ENCODE peak calls at places on chromosomes 12 and 14, in ten cellular contexts. One of them, this sample, is unnamed.

GRCh38 chr12:70919597-70920035 is 922 bp downstream of the PTPRR start:
- DNase-seq in endodermal cell: peak; percentile 86
- DNase-seq in colonic mucosa: no peak
- DNase-seq in kidney: no peak
- DNase-seq in ovary: no peak
- DNase-seq in A549: no peak
- DNase-seq in GM23248: peak; percentile 42
- DNase-seq in tibial nerve: no peak
- DNase-seq in PC-9: no peak
- DNase-seq in Peyer's patch: no peak
- DNase-seq in this sample: no peak

GRCh38 chr12:125187780-125188741 is 122.8 kb downstream of the AACS start:
- DNase-seq in tibial nerve: no peak
- DNase-seq in GM23248: no peak
- DNase-seq in A549: no peak
- DNase-seq in endodermal cell: peak; percentile 90
- DNase-seq in ovary: no peak
- DNase-seq in Peyer's patch: no peak
- DNase-seq in kidney: no peak
- DNase-seq in colonic mucosa: no peak
- DNase-seq in PC-9: no peak
- DNase-seq in this sample: no peak

GRCh38 chr14:33848706-33849454 is 102.0 kb downstream of the EGLN3 start:
- DNase-seq in PC-9: peak; percentile 77
- DNase-seq in GM23248: peak; percentile 69
- DNase-seq in colonic mucosa: peak; percentile 78
- DNase-seq in ovary: no peak
- DNase-seq in Peyer's patch: peak; percentile 69
- DNase-seq in endodermal cell: peak; percentile 97
- DNase-seq in A549: peak; percentile 51
- DNase-seq in kidney: peak; percentile 65
- DNase-seq in tibial nerve: no peak
- DNase-seq in this sample: no peak

GRCh38 chr14:84877061-84877460 is 652.9 kb upstream of the FLRT2 start:
- DNase-seq in A549: no peak
- DNase-seq in ovary: no peak
- DNase-seq in kidney: no peak
- DNase-seq in colonic mucosa: no peak
- DNase-seq in PC-9: no peak
- DNase-seq in Peyer's patch: no peak
- DNase-seq in endodermal cell: no peak
- DNase-seq in GM23248: no peak
- DNase-seq in tibial nerve: no peak
- DNase-seq in this sample: no peak

GRCh38 chr12:67358686-67359374 is 89.7 kb downstream of the CAND1 start:
- DNase-seq in endodermal cell: no peak
- DNase-seq in GM23248: peak; percentile 93
- DNase-seq in ovary: no peak
- DNase-seq in A549: no peak
- DNase-seq in tibial nerve: no peak
- DNase-seq in kidney: no peak
- DNase-seq in Peyer's patch: no peak
- DNase-seq in colonic mucosa: no peak
- DNase-seq in PC-9: no peak
- DNase-seq in this sample: no peak

GRCh38 chr14:60652674-60653387 is 3.6 kb upstream of the SIX1 start:
- DNase-seq in A549: no peak
- DNase-seq in endodermal cell: no peak
- DNase-seq in kidney: peak; percentile 61
- DNase-seq in Peyer's patch: no peak
- DNase-seq in PC-9: no peak
- DNase-seq in GM23248: no peak
- DNase-seq in tibial nerve: no peak
- DNase-seq in colonic mucosa: no peak
- DNase-seq in ovary: no peak
- DNase-seq in this sample: no peak

GRCh38 chr14:101519090-101519489 is 42.2 kb upstream of the DIO3 start:
- DNase-seq in A549: no peak
- DNase-seq in kidney: no peak
- DNase-seq in ovary: no peak
- DNase-seq in colonic mucosa: no peak
- DNase-seq in Peyer's patch: no peak
- DNase-seq in PC-9: no peak
- DNase-seq in endodermal cell: no peak
- DNase-seq in tibial nerve: no peak
- DNase-seq in GM23248: no peak
- DNase-seq in this sample: no peak

GRCh38 chr12:16605666-16606116 is 271 bp downstream of the LMO3 start:
- DNase-seq in tibial nerve: no peak
- DNase-seq in Peyer's patch: no peak
- DNase-seq in endodermal cell: peak; percentile 57
- DNase-seq in ovary: no peak
- DNase-seq in colonic mucosa: no peak
- DNase-seq in GM23248: peak; percentile 50
- DNase-seq in kidney: no peak
- DNase-seq in A549: no peak
- DNase-seq in PC-9: peak; percentile 17
- DNase-seq in this sample: no peak

GRCh38 chr12:132190012-132190755 is 45.9 kb downstream of the NOC4L start:
- DNase-seq in Peyer's patch: peak; percentile 61
- DNase-seq in GM23248: peak; percentile 56
- DNase-seq in colonic mucosa: peak; percentile 26
- DNase-seq in kidney: no peak
- DNase-seq in endodermal cell: peak; percentile 90
- DNase-seq in PC-9: no peak
- DNase-seq in ovary: peak; percentile 45
- DNase-seq in A549: peak; percentile 39
- DNase-seq in tibial nerve: no peak
- DNase-seq in this sample: no peak

GRCh38 chr12:83763425-83763824 is 1076.7 kb downstream of the TMTC2 start:
- DNase-seq in PC-9: no peak
- DNase-seq in tibial nerve: no peak
- DNase-seq in colonic mucosa: no peak
- DNase-seq in endodermal cell: no peak
- DNase-seq in kidney: no peak
- DNase-seq in GM23248: no peak
- DNase-seq in Peyer's patch: no peak
- DNase-seq in ovary: no peak
- DNase-seq in A549: no peak
- DNase-seq in this sample: no peak

GRCh38 chr12:105386431-105386830 is 55.9 kb downstream of the C12orf75 start:
- DNase-seq in Peyer's patch: no peak
- DNase-seq in GM23248: no peak
- DNase-seq in PC-9: no peak
- DNase-seq in kidney: no peak
- DNase-seq in colonic mucosa: no peak
- DNase-seq in endodermal cell: no peak
- DNase-seq in A549: no peak
- DNase-seq in tibial nerve: no peak
- DNase-seq in ovary: no peak
- DNase-seq in this sample: no peak

GRCh38 chr14:65184032-65184764 is 81.9 kb upstream of the MAX start:
- DNase-seq in tibial nerve: no peak
- DNase-seq in kidney: no peak
- DNase-seq in GM23248: peak; percentile 71
- DNase-seq in A549: no peak
- DNase-seq in Peyer's patch: no peak
- DNase-seq in colonic mucosa: no peak
- DNase-seq in PC-9: peak; percentile 14
- DNase-seq in ovary: no peak
- DNase-seq in endodermal cell: no peak
- DNase-seq in this sample: no peak

GRCh38 chr12:52631676-52632459 is 13.5 kb upstream of the KRT73 start:
- DNase-seq in ovary: no peak
- DNase-seq in Peyer's patch: no peak
- DNase-seq in GM23248: no peak
- DNase-seq in colonic mucosa: no peak
- DNase-seq in A549: no peak
- DNase-seq in endodermal cell: peak; percentile 38
- DNase-seq in PC-9: no peak
- DNase-seq in kidney: no peak
- DNase-seq in tibial nerve: no peak
- DNase-seq in this sample: no peak

GRCh38 chr14:104420990-104421389 is 158.6 kb upstream of the C14orf180 start:
- DNase-seq in PC-9: no peak
- DNase-seq in GM23248: no peak
- DNase-seq in colonic mucosa: no peak
- DNase-seq in endodermal cell: peak; percentile 27
- DNase-seq in Peyer's patch: peak; percentile 43
- DNase-seq in ovary: no peak
- DNase-seq in A549: no peak
- DNase-seq in kidney: no peak
- DNase-seq in tibial nerve: no peak
- DNase-seq in this sample: no peak

GRCh38 chr14:32298346-32298745 is 30.8 kb upstream of the AKAP6 start:
- DNase-seq in GM23248: peak; percentile 19
- DNase-seq in kidney: no peak
- DNase-seq in endodermal cell: no peak
- DNase-seq in Peyer's patch: no peak
- DNase-seq in A549: no peak
- DNase-seq in tibial nerve: no peak
- DNase-seq in PC-9: no peak
- DNase-seq in ovary: no peak
- DNase-seq in colonic mucosa: no peak
- DNase-seq in this sample: no peak

GRCh38 chr14:66284346-66284745 is 201.8 kb upstream of the CCDC196 start:
- DNase-seq in tibial nerve: no peak
- DNase-seq in A549: no peak
- DNase-seq in endodermal cell: no peak
- DNase-seq in Peyer's patch: no peak
- DNase-seq in colonic mucosa: no peak
- DNase-seq in GM23248: peak; percentile 27
- DNase-seq in ovary: no peak
- DNase-seq in PC-9: no peak
- DNase-seq in kidney: no peak
- DNase-seq in this sample: no peak

DNA sequence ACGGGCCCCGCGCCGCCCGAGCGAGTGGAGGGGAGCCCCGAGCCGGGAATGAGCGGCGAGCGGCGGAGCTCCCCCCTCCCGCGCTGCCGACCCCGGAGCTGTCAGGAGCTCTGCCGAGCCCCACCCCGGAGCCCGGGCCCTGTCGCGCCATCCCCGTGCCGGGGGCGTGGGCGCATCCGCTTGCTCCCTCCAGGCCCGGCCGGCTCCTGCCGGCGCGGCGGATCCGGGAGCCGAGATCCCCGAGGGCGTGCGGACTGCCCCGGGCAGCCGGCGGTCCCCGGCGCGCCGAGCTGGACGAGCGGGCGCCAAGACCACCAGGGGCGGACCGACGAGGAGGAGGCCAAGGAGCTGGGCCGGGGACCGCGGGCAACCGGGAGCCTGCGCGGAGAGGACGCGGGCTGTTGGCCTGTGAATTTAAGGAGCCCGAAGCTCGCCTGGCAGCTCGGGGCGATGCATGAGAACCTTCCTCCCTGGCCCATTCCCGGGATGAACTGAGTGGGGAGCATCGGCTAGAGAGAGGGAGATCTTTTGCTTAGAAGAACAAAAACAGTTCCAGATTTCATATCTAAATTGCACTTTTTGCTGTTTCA is 2.0 kb downstream of the PTHLH start:
- DNase-seq in kidney: peak; percentile 75
- DNase-seq in PC-9: no peak
- DNase-seq in tibial nerve: peak; percentile 11
- DNase-seq in ovary: no peak
- DNase-seq in Peyer's patch: peak; percentile 50
- DNase-seq in colonic mucosa: no peak
- DNase-seq in GM23248: peak; percentile 78
- DNase-seq in A549: no peak
- DNase-seq in endodermal cell: peak; percentile 85
- DNase-seq in this sample: no peak
- H3K4me3 ChIP-seq in kidney: peak overlapping the region; percentile 38
- H3K4me3 ChIP-seq in PC-9: no peak overlapping the region
- H3K4me3 ChIP-seq in tibial nerve: peak overlapping the region; percentile 34
- H3K4me3 ChIP-seq in ovary: peak overlapping the region; percentile 40
- H3K4me3 ChIP-seq in Peyer's patch: peak overlapping the region; percentile 53
- H3K4me3 ChIP-seq in colonic mucosa: peak overlapping the region; percentile 39
- H3K4me3 ChIP-seq in GM23248: peak overlapping the region; percentile 76
- H3K4me3 ChIP-seq in A549: peak overlapping the region; percentile 64
- H3K4me3 ChIP-seq in endodermal cell: peak overlapping the region; percentile 64
- H3K4me3 ChIP-seq in this sample: no peak overlapping the region

GRCh38 chr12:57832966-57833365 is 13.6 kb downstream of the CTDSP2 start:
- DNase-seq in PC-9: no peak
- DNase-seq in GM23248: peak; percentile 71
- DNase-seq in Peyer's patch: no peak
- DNase-seq in A549: no peak
- DNase-seq in tibial nerve: no peak
- DNase-seq in endodermal cell: no peak
- DNase-seq in colonic mucosa: no peak
- DNase-seq in ovary: no peak
- DNase-seq in kidney: no peak
- DNase-seq in this sample: no peak
- H3K4me1 ChIP-seq in PC-9: no peaks in the 10 kb centered on the region
- H3K4me1 ChIP-seq in GM23248: peaks cover 86% of the 10 kb centered on the region
- H3K4me1 ChIP-seq in Peyer's patch: peaks cover 66% of the 10 kb centered on the region
- H3K4me1 ChIP-seq in A549: peaks cover 19% of the 10 kb centered on the region
- H3K4me1 ChIP-seq in tibial nerve: peaks cover 95% of the 10 kb centered on the region
- H3K4me1 ChIP-seq in endodermal cell: peaks cover 23% of the 10 kb centered on the region
- H3K4me1 ChIP-seq in colonic mucosa: peaks cover 59% of the 10 kb centered on the region
- H3K4me1 ChIP-seq in ovary: peaks cover 55% of the 10 kb centered on the region
- H3K4me1 ChIP-seq in kidney: peaks cover 51% of the 10 kb centered on the region
- H3K4me1 ChIP-seq in this sample: peaks cover 73% of the 10 kb centered on the region

GRCh38 chr12:95220190-95220589 is 2.6 kb downstream of the VEZT start:
- DNase-seq in PC-9: no peak
- DNase-seq in endodermal cell: no peak
- DNase-seq in kidney: no peak
- DNase-seq in GM23248: no peak
- DNase-seq in A549: no peak
- DNase-seq in Peyer's patch: no peak
- DNase-seq in ovary: no peak
- DNase-seq in tibial nerve: no peak
- DNase-seq in colonic mucosa: no peak
- DNase-seq in this sample: no peak
- H3K27ac ChIP-seq in PC-9: peak overlapping the region; percentile 21
- H3K27ac ChIP-seq in endodermal cell: no peak overlapping the region
- H3K27ac ChIP-seq in kidney: no peak overlapping the region
- H3K27ac ChIP-seq in GM23248: no peak overlapping the region
- H3K27ac ChIP-seq in A549: peak overlapping the region; percentile 76
- H3K27ac ChIP-seq in Peyer's patch: no peak overlapping the region
- H3K27ac ChIP-seq in ovary: no peak overlapping the region
- H3K27ac ChIP-seq in tibial nerve: no peak overlapping the region
- H3K27ac ChIP-seq in colonic mucosa: no peak overlapping the region
- H3K27ac ChIP-seq in this sample: no peak overlapping the region

DNA sequence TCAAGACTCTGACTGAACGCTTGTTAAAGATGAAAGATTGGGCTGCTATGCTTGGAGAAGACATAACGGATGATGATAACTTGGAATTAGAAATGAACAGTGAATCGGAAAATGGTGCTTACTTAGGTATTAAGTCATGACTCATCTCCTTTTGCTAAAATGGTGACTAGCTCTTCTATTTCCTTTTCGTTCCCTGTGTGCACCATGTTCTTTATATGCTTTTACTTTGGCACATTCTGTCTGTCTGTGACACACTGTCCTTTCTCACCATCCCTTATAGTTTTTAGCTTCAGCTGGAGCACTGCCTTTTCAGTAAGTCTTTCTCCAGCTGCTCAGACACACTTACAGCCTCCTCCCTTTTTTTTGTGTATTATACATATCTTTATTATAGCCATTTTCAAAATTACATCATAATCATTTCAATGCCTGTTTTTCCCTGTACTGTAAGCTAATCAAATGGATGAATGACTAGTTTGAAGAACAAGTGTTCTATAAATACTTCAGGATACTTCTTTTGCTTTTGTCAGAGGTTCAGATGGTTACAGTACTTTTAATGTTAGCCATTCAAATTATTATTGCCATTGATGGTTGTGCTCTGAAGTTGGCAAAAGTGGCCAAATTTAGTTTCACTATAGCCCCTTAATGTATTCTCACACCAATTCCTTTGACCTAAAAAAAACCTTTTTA is 68.6 kb downstream of the MIA2 start:
- DNase-seq in kidney: no peak
- DNase-seq in endodermal cell: no peak
- DNase-seq in Peyer's patch: no peak
- DNase-seq in A549: no peak
- DNase-seq in colonic mucosa: no peak
- DNase-seq in tibial nerve: no peak
- DNase-seq in ovary: no peak
- DNase-seq in PC-9: no peak
- DNase-seq in GM23248: no peak
- DNase-seq in this sample: no peak
- H3K4me3 ChIP-seq in kidney: no peak overlapping the region
- H3K4me3 ChIP-seq in endodermal cell: no peak overlapping the region
- H3K4me3 ChIP-seq in Peyer's patch: no peak overlapping the region
- H3K4me3 ChIP-seq in A549: no peak overlapping the region
- H3K4me3 ChIP-seq in colonic mucosa: no peak overlapping the region
- H3K4me3 ChIP-seq in tibial nerve: no peak overlapping the region
- H3K4me3 ChIP-seq in ovary: no peak overlapping the region
- H3K4me3 ChIP-seq in PC-9: no peak overlapping the region
- H3K4me3 ChIP-seq in GM23248: no peak overlapping the region
- H3K4me3 ChIP-seq in this sample: no peak overlapping the region